ENCODE peak calls at places on chromosomes 2 and 18, in five cellular contexts. One of them, this sample, is unnamed.

GRCh38 chr18:68429111-68429510 is 285.8 kb downstream of the TMX3 start:
- DNase-seq in ascending aorta: no peak
- DNase-seq in cardiac fibroblast: no peak
- DNase-seq in spleen: no peak
- DNase-seq in M059J: peak
- DNase-seq in this sample: no peak

GRCh38 chr2:24022324-24022974 is 12.6 kb downstream of the MFSD2B start:
- DNase-seq in ascending aorta: no peak
- DNase-seq in cardiac fibroblast: no peak
- DNase-seq in spleen: no peak
- DNase-seq in M059J: no peak
- DNase-seq in this sample: no peak

GRCh38 chr18:51149605-51150429 is 47.7 kb downstream of the MEX3C start:
- DNase-seq in ascending aorta: no peak
- DNase-seq in cardiac fibroblast: peak
- DNase-seq in spleen: no peak
- DNase-seq in M059J: peak
- DNase-seq in this sample: no peak

GRCh38 chr2:96342085-96342484 is 6.5 kb downstream of the NCAPH start:
- DNase-seq in ascending aorta: no peak
- DNase-seq in cardiac fibroblast: peak
- DNase-seq in spleen: no peak
- DNase-seq in M059J: peak
- DNase-seq in this sample: no peak

GRCh38 chr2:64837116-64837704 is 152.0 kb upstream of the SLC1A4 start:
- DNase-seq in ascending aorta: no peak
- DNase-seq in cardiac fibroblast: peak
- DNase-seq in spleen: no peak
- DNase-seq in M059J: peak
- DNase-seq in this sample: no peak

GRCh38 chr2:138652378-138652777 is 127.8 kb downstream of the NXPH2 start:
- DNase-seq in ascending aorta: no peak
- DNase-seq in cardiac fibroblast: no peak
- DNase-seq in spleen: no peak
- DNase-seq in M059J: peak
- DNase-seq in this sample: no peak

GRCh38 chr2:231308631-231309414 is 86.7 kb upstream of the B3GNT7 start:
- DNase-seq in ascending aorta: no peak
- DNase-seq in cardiac fibroblast: peak
- DNase-seq in spleen: no peak
- DNase-seq in M059J: peak
- DNase-seq in this sample: no peak

GRCh38 chr2:47108638-47109372 is 46.3 kb downstream of the STPG4 start:
- DNase-seq in ascending aorta: no peak
- DNase-seq in cardiac fibroblast: no peak
- DNase-seq in spleen: no peak
- DNase-seq in M059J: no peak
- DNase-seq in this sample: no peak

GRCh38 chr2:460861-461260 is 173.0 kb upstream of the ALKAL2 start:
- DNase-seq in ascending aorta: no peak
- DNase-seq in cardiac fibroblast: no peak
- DNase-seq in spleen: no peak
- DNase-seq in M059J: peak
- DNase-seq in this sample: no peak

GRCh38 chr18:55334875-55335274 is 253.1 kb downstream of the TCF4 start:
- DNase-seq in ascending aorta: no peak
- DNase-seq in cardiac fibroblast: no peak
- DNase-seq in spleen: no peak
- DNase-seq in M059J: no peak
- DNase-seq in this sample: peak

GRCh38 chr2:121502781-121503180 is 27.9 kb upstream of the RNU4ATAC start:
- DNase-seq in ascending aorta: no peak
- DNase-seq in cardiac fibroblast: peak
- DNase-seq in spleen: no peak
- DNase-seq in M059J: peak
- DNase-seq in this sample: no peak

GRCh38 chr2:86072271-86072858 is 33.3 kb downstream of the POLR1A start:
- DNase-seq in ascending aorta: no peak
- DNase-seq in cardiac fibroblast: peak
- DNase-seq in spleen: peak
- DNase-seq in M059J: peak
- DNase-seq in this sample: peak

GRCh38 chr2:164565345-164565744 is 55.9 kb downstream of the GRB14 start:
- DNase-seq in ascending aorta: no peak
- DNase-seq in cardiac fibroblast: peak
- DNase-seq in spleen: no peak
- DNase-seq in M059J: no peak
- DNase-seq in this sample: no peak

GRCh38 chr18:808086-808485 is 4.0 kb downstream of the YES1 start:
- DNase-seq in ascending aorta: no peak
- DNase-seq in cardiac fibroblast: peak
- DNase-seq in spleen: no peak
- DNase-seq in M059J: no peak
- DNase-seq in this sample: no peak

GRCh38 chr2:130769343-130769907 is 14.1 kb downstream of the AMER3 start:
- DNase-seq in ascending aorta: no peak
- DNase-seq in cardiac fibroblast: no peak
- DNase-seq in spleen: peak
- DNase-seq in M059J: no peak
- DNase-seq in this sample: no peak

GRCh38 chr2:128413718-128414341 is 95.2 kb upstream of the HS6ST1 start:
- DNase-seq in ascending aorta: no peak
- DNase-seq in cardiac fibroblast: no peak
- DNase-seq in spleen: peak
- DNase-seq in M059J: no peak
- DNase-seq in this sample: no peak

GRCh38 chr2:181332044-181332443 is 125.1 kb upstream of the ITGA4 start:
- DNase-seq in ascending aorta: no peak
- DNase-seq in cardiac fibroblast: no peak
- DNase-seq in spleen: no peak
- DNase-seq in M059J: no peak
- DNase-seq in this sample: no peak

GRCh38 chr2:130791617-130791939 is 36.2 kb downstream of the AMER3 start:
- DNase-seq in ascending aorta: no peak
- DNase-seq in cardiac fibroblast: no peak
- DNase-seq in spleen: peak
- DNase-seq in M059J: no peak
- DNase-seq in this sample: no peak

GRCh38 chr2:56014075-56014730 is 90.6 kb upstream of the EFEMP1 start:
- DNase-seq in ascending aorta: no peak
- DNase-seq in cardiac fibroblast: no peak
- DNase-seq in spleen: no peak
- DNase-seq in M059J: no peak
- DNase-seq in this sample: no peak

GRCh38 chr18:23245461-23245860 is 110.2 kb downstream of the CABLES1 start:
- DNase-seq in ascending aorta: no peak
- DNase-seq in cardiac fibroblast: no peak
- DNase-seq in spleen: no peak
- DNase-seq in M059J: no peak
- DNase-seq in this sample: no peak

GRCh38 chr2:133576714-133577113 is 8.5 kb upstream of the NCKAP5 start:
- DNase-seq in ascending aorta: no peak
- DNase-seq in cardiac fibroblast: no peak
- DNase-seq in spleen: no peak
- DNase-seq in M059J: no peak
- DNase-seq in this sample: no peak

GRCh38 chr18:9336827-9337226 is 2.3 kb downstream of the TWSG1 start:
- DNase-seq in ascending aorta: no peak
- DNase-seq in cardiac fibroblast: no peak
- DNase-seq in spleen: no peak
- DNase-seq in M059J: no peak
- DNase-seq in this sample: no peak

GRCh38 chr2:132651115-132652099 is 18.6 kb downstream of the LYPD1 start:
- DNase-seq in ascending aorta: no peak
- DNase-seq in cardiac fibroblast: peak
- DNase-seq in spleen: no peak
- DNase-seq in M059J: peak
- DNase-seq in this sample: no peak

GRCh38 chr2:62197017-62197586 is 1.2 kb downstream of the B3GNT2 start:
- DNase-seq in ascending aorta: no peak
- DNase-seq in cardiac fibroblast: no peak
- DNase-seq in spleen: peak
- DNase-seq in M059J: no peak
- DNase-seq in this sample: peak

GRCh38 chr18:74493689-74494088 is 2.5 kb upstream of the CNDP2 start:
- DNase-seq in ascending aorta: no peak
- DNase-seq in cardiac fibroblast: peak
- DNase-seq in spleen: no peak
- DNase-seq in M059J: peak
- DNase-seq in this sample: peak

GRCh38 chr2:72183466-72183865 is 35.8 kb upstream of the CYP26B1 start:
- DNase-seq in ascending aorta: no peak
- DNase-seq in cardiac fibroblast: no peak
- DNase-seq in spleen: no peak
- DNase-seq in M059J: no peak
- DNase-seq in this sample: no peak

GRCh38 chr2:44553456-44553855 is 191.7 kb downstream of the CAMKMT start:
- DNase-seq in ascending aorta: no peak
- DNase-seq in cardiac fibroblast: peak
- DNase-seq in spleen: no peak
- DNase-seq in M059J: peak
- DNase-seq in this sample: no peak

GRCh38 chr2:120594856-120595685 is 140.6 kb upstream of the GLI2 start:
- DNase-seq in ascending aorta: no peak
- DNase-seq in cardiac fibroblast: no peak
- DNase-seq in spleen: peak
- DNase-seq in M059J: peak
- DNase-seq in this sample: no peak

GRCh38 chr2:113831156-113831555 is 58.7 kb upstream of the ACTR3 start:
- DNase-seq in ascending aorta: no peak
- DNase-seq in cardiac fibroblast: peak
- DNase-seq in spleen: no peak
- DNase-seq in M059J: peak
- DNase-seq in this sample: peak

GRCh38 chr2:224836263-224836662 is 120.1 kb upstream of the CCDC195 start:
- DNase-seq in ascending aorta: no peak
- DNase-seq in cardiac fibroblast: peak
- DNase-seq in spleen: no peak
- DNase-seq in M059J: no peak
- DNase-seq in this sample: no peak

GRCh38 chr2:209121691-209122090 is 302.2 kb upstream of the MAP2 start:
- DNase-seq in ascending aorta: no peak
- DNase-seq in cardiac fibroblast: no peak
- DNase-seq in spleen: no peak
- DNase-seq in M059J: no peak
- DNase-seq in this sample: no peak

GRCh38 chr18:53605198-53605597 is 619.3 kb downstream of the MBD2 start:
- DNase-seq in ascending aorta: no peak
- DNase-seq in cardiac fibroblast: no peak
- DNase-seq in spleen: peak
- DNase-seq in M059J: no peak
- DNase-seq in this sample: no peak

GRCh38 chr2:24643051-24643450 is 150.1 kb downstream of the PTRHD1 start:
- DNase-seq in ascending aorta: no peak
- DNase-seq in cardiac fibroblast: no peak
- DNase-seq in spleen: no peak
- DNase-seq in M059J: no peak
- DNase-seq in this sample: no peak

GRCh38 chr2:165064743-165065142 is 109.4 kb upstream of the SLC38A11 start:
- DNase-seq in ascending aorta: no peak
- DNase-seq in cardiac fibroblast: no peak
- DNase-seq in spleen: no peak
- DNase-seq in M059J: no peak
- DNase-seq in this sample: no peak

GRCh38 chr2:156784034-156784433 is 347.9 kb downstream of the GPD2 start:
- DNase-seq in ascending aorta: no peak
- DNase-seq in cardiac fibroblast: no peak
- DNase-seq in spleen: no peak
- DNase-seq in M059J: no peak
- DNase-seq in this sample: no peak

GRCh38 chr2:178891265-178891958 is 84.2 kb upstream of the TTN start:
- DNase-seq in ascending aorta: no peak
- DNase-seq in cardiac fibroblast: peak
- DNase-seq in spleen: no peak
- DNase-seq in M059J: peak
- DNase-seq in this sample: peak

GRCh38 chr2:79792097-79792496 is 279.2 kb downstream of the CTNNA2 start:
- DNase-seq in ascending aorta: no peak
- DNase-seq in cardiac fibroblast: no peak
- DNase-seq in spleen: no peak
- DNase-seq in M059J: no peak
- DNase-seq in this sample: no peak

GRCh38 chr18:23311346-23312103 is 141.6 kb upstream of the RIOK3 start:
- DNase-seq in ascending aorta: peak
- DNase-seq in cardiac fibroblast: peak
- DNase-seq in spleen: no peak
- DNase-seq in M059J: peak
- DNase-seq in this sample: no peak

GRCh38 chr2:47771211-47771610 is 11.7 kb upstream of the MSH6 start:
- DNase-seq in ascending aorta: no peak
- DNase-seq in cardiac fibroblast: peak
- DNase-seq in spleen: no peak
- DNase-seq in M059J: peak
- DNase-seq in this sample: peak

This sample was measured in head of caudate nucleus.